ENCODE peak calls at places on chromosomes 1 and 21, in nine cellular contexts. F is lower lobe of right lung, O is neural progenitor cell, E is Peyer's patch, D is cardiac muscle cell, J is adrenal gland, B is A549, U is GM23338, V is tibial artery. M is an unnamed sample. For H3K4me1, the result is how much of the 10 kb centered on the place peaks cover.

GRCh38 chr1:151056149-151056548 is 3.3 kb downstream of the CDC42SE1 start:
- DNase-seq in V (no peak), E (peak), O (no peak), F (no peak), B (no peak), D (no peak), U (no peak), J (no peak), M (no peak)

GRCh38 chr1:197618065-197618464 is 157.2 kb downstream of the DENND1B start:
- DNase-seq in D (peak), J (no peak), E (no peak), V (no peak), O (no peak), F (no peak), U (no peak), B (no peak), M (no peak)

GRCh38 chr21:46317710-46318463 is 5.8 kb downstream of the C21orf58 start:
- DNase-seq in O (peak), D (no peak), V (no peak), E (no peak), F (no peak), B (no peak), J (no peak), U (peak), M (peak)

GRCh38 chr1:32876341-32877210 is 5.9 kb upstream of the FNDC5 start:
- DNase-seq in B (peak), D (peak), V (no peak), U (peak), J (peak), O (peak), E (peak), F (peak), M (peak)

GRCh38 chr1:155018617-155019348 is 14.8 kb downstream of the DCST2 start:
- DNase-seq in V (no peak), J (peak), E (no peak), B (no peak), D (no peak), O (peak), F (no peak), U (no peak), M (no peak)

GRCh38 chr1:157367870-157368269 is 184.4 kb downstream of the FCRL5 start:
- DNase-seq in V (no peak), J (no peak), U (no peak), E (no peak), O (no peak), B (no peak), F (no peak), D (no peak), M (no peak)

GRCh38 chr1:201602413-201603265 is 63.7 kb downstream of the NAV1 start:
- DNase-seq in U (no peak), B (peak), J (no peak), O (no peak), D (peak), E (no peak), V (no peak), F (no peak), M (no peak)

GRCh38 chr21:16378570-16378969 is 648.8 kb downstream of the USP25 start:
- DNase-seq in V (no peak), O (no peak), U (no peak), D (no peak), E (no peak), F (no peak), B (no peak), J (no peak), M (no peak)

GRCh38 chr1:234825498-234826176 is 215.7 kb upstream of the IRF2BP2 start:
- DNase-seq in F (no peak), V (no peak), B (no peak), O (no peak), U (no peak), E (no peak), J (no peak), D (no peak), M (no peak)

GRCh38 chr1:98515744-98516143 is 145.8 kb upstream of the SNX7 start:
- DNase-seq in J (no peak), O (no peak), D (no peak), U (no peak), V (no peak), B (no peak), E (no peak), F (no peak), M (no peak)

GRCh38 chr1:205188132-205188531 is 23.4 kb downstream of the DSTYK start:
- DNase-seq in B (peak), F (no peak), E (no peak), U (no peak), D (peak), J (no peak), V (no peak), O (no peak), M (no peak)
- H3K4me1 ChIP-seq in B (under half), F (under half), E (under half), U (half or more), D (under half), J (half or more), V (under half), O (under half), M (under half)

GRCh38 chr21:44485796-44486195 is 30.5 kb downstream of the LRRC3 start:
- DNase-seq in J (no peak), U (no peak), V (no peak), O (no peak), D (no peak), E (no peak), F (no peak), B (no peak), M (no peak)

GRCh38 chr21:44486302-44486701 is 31.0 kb downstream of the LRRC3 start:
- DNase-seq in D (no peak), V (no peak), F (no peak), E (no peak), B (no peak), U (no peak), O (no peak), J (no peak), M (no peak)

GRCh38 chr21:44484498-44485253 is 29.4 kb downstream of the LRRC3 start:
- DNase-seq in B (no peak), V (no peak), D (no peak), E (no peak), U (no peak), F (no peak), O (no peak), J (no peak), M (no peak)

GRCh38 chr21:44483288-44484237 is 28.3 kb downstream of the LRRC3 start:
- DNase-seq in O (no peak), E (no peak), B (no peak), U (no peak), V (no peak), J (no peak), D (no peak), F (no peak), M (no peak)

DNA sequence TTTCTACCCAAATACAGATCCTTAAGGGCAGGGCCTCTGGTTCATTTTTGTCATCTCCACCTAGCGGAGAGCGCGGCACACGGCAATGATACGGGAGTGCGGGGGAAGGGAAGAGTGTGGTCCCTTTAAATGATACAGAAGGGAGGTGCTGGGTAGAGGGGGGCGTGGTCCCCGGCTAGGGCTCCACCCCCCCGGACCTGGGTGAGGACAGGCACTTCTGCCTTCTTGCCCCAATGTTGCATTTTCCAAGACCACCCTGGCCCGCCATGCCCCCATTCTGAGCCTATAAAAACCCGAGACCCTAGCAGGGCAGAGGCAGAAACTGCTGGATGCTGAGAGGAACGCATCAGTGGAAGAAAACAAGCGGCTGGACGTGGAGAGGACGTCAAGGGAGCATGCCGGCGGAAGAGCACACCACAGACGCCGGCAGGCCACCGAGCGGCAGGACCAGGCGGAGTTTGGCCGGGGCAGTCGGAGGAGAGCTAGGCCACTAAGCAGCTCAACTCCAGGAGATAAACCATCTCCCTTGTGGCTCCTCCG is 30.0 kb downstream of the LRRC3 start:
- DNase-seq in E (no peak), J (peak), F (no peak), O (peak), B (peak), D (no peak), V (peak), U (peak), M (no peak)
- TF ChIP-seq CTCF in E (no peak), J (no peak), F (no peak), O (peak), B (peak), D (no peak), V (no peak), U (peak), M (no peak)

DNA sequence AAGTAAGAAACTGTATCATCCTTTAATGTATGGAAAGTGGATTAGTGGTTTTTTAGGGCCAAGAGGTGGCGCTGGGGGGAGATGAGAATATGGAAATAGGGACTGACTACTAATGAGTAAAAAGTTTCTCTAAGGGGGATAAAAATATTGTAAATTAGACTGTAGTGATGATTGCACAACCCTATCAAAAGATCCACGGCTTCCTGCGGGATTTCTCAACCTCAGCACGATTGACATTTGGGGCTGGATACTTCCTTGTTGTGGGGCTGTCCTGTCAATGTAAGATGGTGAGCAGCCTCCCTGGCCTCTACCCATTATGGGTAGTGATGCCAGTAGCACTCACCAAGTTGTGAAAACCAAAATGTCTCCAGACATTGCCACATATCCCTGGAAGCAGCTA is 36.0 kb upstream of the PRDM2 start:
- DNase-seq in F (no peak), O (no peak), E (no peak), J (no peak), B (no peak), D (peak), U (no peak), V (no peak), M (no peak)
- H3K4me3 ChIP-seq in F (no peak), O (no peak), E (no peak), J (no peak), B (no peak), D (no peak), U (no peak), V (no peak), M (no peak)

GRCh38 chr1:3347257-3348020 is 107.0 kb upstream of the ARHGEF16 start:
- DNase-seq in F (no peak), D (no peak), U (no peak), E (no peak), V (no peak), O (no peak), J (no peak), B (no peak), M (no peak)
- H3K4me1 ChIP-seq in F (under half), D (half or more), U (under half), E (under half), V (under half), O (under half), J (under half), B (under half), M (under half)